ENCODE peak calls at places on chromosome 7, in five cellular contexts. K is tibial nerve; T is hepatocyte; G is activated CD4-positive, alpha-beta T cell treated with anti-CD3 and anti-CD28 coated beads for 4 hours; X is progenitor cell of endocrine pancreas. C is an unnamed sample.
A peak's percentile ranks its signal among the peaks of the same experiment; 100 is the strongest.

GRCh38 chr7:143487566-143487965 is 9.9 kb downstream of the TAS2R41 start:
- DNase-seq in K (peak; percentile 33), T (peak; percentile 51), G (no peak), X (no peak), C (no peak)

GRCh38 chr7:13476881-13477444 is 512.5 kb downstream of the ETV1 start:
- DNase-seq in K (no peak), T (no peak), G (no peak), X (no peak), C (no peak)

GRCh38 chr7:122885583-122886356 is 490 bp downstream of the CADPS2 start:
- DNase-seq in K (no peak), T (peak; percentile 60), G (no peak), X (peak; percentile 30), C (no peak)

GRCh38 chr7:96238474-96238873 is 83.4 kb downstream of the SLC25A13 start:
- DNase-seq in K (no peak), T (no peak), G (no peak), X (no peak), C (no peak)

GRCh38 chr7:66697451-66698438 is 42.8 kb upstream of the RABGEF1 start:
- DNase-seq in K (no peak), T (no peak), G (no peak), X (no peak), C (no peak)

GRCh38 chr7:50637725-50638643 is 72.8 kb upstream of the DDC start:
- DNase-seq in K (no peak), T (no peak), G (no peak), X (no peak), C (no peak)

GRCh38 chr7:36652431-36652830 is 71.9 kb downstream of the AOAH start:
- DNase-seq in K (no peak), T (no peak), G (no peak), X (no peak), C (no peak)

GRCh38 chr7:6258440-6259182 is 13.8 kb downstream of the CYTH3 start:
- DNase-seq in K (no peak), T (no peak), G (no peak), X (no peak), C (no peak)

GRCh38 chr7:127770870-127771269 is 118.9 kb downstream of the SND1 start:
- DNase-seq in K (no peak), T (no peak), G (no peak), X (no peak), C (no peak)

GRCh38 chr7:64793106-64793755 is 997 bp upstream of the ZNF138 start:
- DNase-seq in K (no peak), T (no peak), G (no peak), X (no peak), C (no peak)

GRCh38 chr7:55086413-55087201 is 67.8 kb downstream of the EGFR start:
- DNase-seq in K (no peak), T (peak; percentile 35), G (no peak), X (no peak), C (no peak)

GRCh38 chr7:128206017-128206746 is 34.9 kb upstream of the LEP start:
- DNase-seq in K (no peak), T (no peak), G (no peak), X (no peak), C (no peak)

GRCh38 chr7:47601119-47601880 is 19.4 kb upstream of the TNS3 start:
- DNase-seq in K (no peak), T (no peak), G (no peak), X (no peak), C (no peak)

GRCh38 chr7:29611941-29612527 is 48.4 kb downstream of the PRR15 start:
- DNase-seq in K (no peak), T (no peak), G (no peak), X (no peak), C (no peak)

GRCh38 chr7:55593515-55594318 is 21.4 kb upstream of the VOPP1 start:
- DNase-seq in K (peak; percentile 45), T (peak; percentile 72), G (peak; percentile 71), X (peak; percentile 55), C (peak; percentile 48)

GRCh38 chr7:40490603-40490924 is 355.8 kb downstream of the SUGCT start:
- DNase-seq in K (no peak), T (no peak), G (no peak), X (no peak), C (no peak)

GRCh38 chr7:2856388-2857169 is 12.5 kb upstream of the GNA12 start:
- DNase-seq in K (no peak), T (no peak), G (no peak), X (no peak), C (no peak)

GRCh38 chr7:137642467-137642866 is 204.3 kb downstream of the DGKI start:
- DNase-seq in K (no peak), T (no peak), G (no peak), X (no peak), C (no peak)

GRCh38 chr7:6165075-6165474 is 107.3 kb downstream of the CYTH3 start:
- DNase-seq in K (no peak), T (no peak), G (no peak), X (no peak), C (no peak)

GRCh38 chr7:158343936-158344455 is 243.6 kb downstream of the PTPRN2 start:
- DNase-seq in K (no peak), T (no peak), G (no peak), X (no peak), C (no peak)

GRCh38 chr7:47227762-47228177 is 354.1 kb downstream of the TNS3 start:
- DNase-seq in K (no peak), T (peak; percentile 49), G (no peak), X (no peak), C (no peak)

GRCh38 chr7:22851140-22851539 is 28.5 kb upstream of the TOMM7 start:
- DNase-seq in K (no peak), T (no peak), G (no peak), X (no peak), C (no peak)

GRCh38 chr7:12800501-12800900 is 113.1 kb downstream of the ARL4A start:
- DNase-seq in K (no peak), T (no peak), G (no peak), X (no peak), C (no peak)

GRCh38 chr7:148650232-148650858 is 48.4 kb upstream of the CUL1 start:
- DNase-seq in K (no peak), T (no peak), G (no peak), X (no peak), C (no peak)

GRCh38 chr7:26549281-26549943 is 257.8 kb downstream of the SNX10 start:
- DNase-seq in K (no peak), T (no peak), G (no peak), X (no peak), C (no peak)

GRCh38 chr7:5043661-5044060 is 2.0 kb upstream of the RBAK start:
- DNase-seq in K (no peak), T (no peak), G (no peak), X (no peak), C (no peak)

GRCh38 chr7:134513169-134513752 is 14.1 kb upstream of the AKR1B10 start:
- DNase-seq in K (no peak), T (peak; percentile 74), G (peak; percentile 11), X (peak; percentile 35), C (peak; percentile 15)

C was measured in activated T-helper 1 cell treated with anti-CD3 and anti-CD28 coated beads, Interleukin-12 subunit alpha, Interleukin-12 subunit beta, Interleukin-2, Interleukin-4 antibody, amounts not matched to agents 30 ng/mL and 10 ng/mL and 1 ng/mL, durations not matched to agents 14 hours and 24 hours and 36 hours.